ENCODE peak calls at places on chromosomes 12 and 14, in ten cellular contexts. T is GM18507; R is A172; A is NCI-H1105; M is Panc1; F is frontal cortex; W is progenitor cell of endocrine pancreas; K is activated naive CD8-positive, alpha-beta T cell treated with anti-CD3 and anti-CD28 coated beads, Interleukin-2, amount 50 U/mL, for 24 hours; D is GM06990; Y is uterus. U is an unnamed sample.

GRCh38 chr12:89665556-89665955 is 43.1 kb downstream of the ATP2B1 start:
- DNase-seq in M (no peak), R (no peak), T (no peak), A (no peak), F (no peak), D (no peak), Y (no peak), K (no peak), W (no peak), U (no peak)

GRCh38 chr14:99519931-99520421 is 38.8 kb downstream of the CCNK start:
- DNase-seq in T (no peak), K (no peak), D (no peak), R (no peak), F (no peak), Y (no peak), W (no peak), M (no peak), A (no peak), U (no peak)

GRCh38 chr12:109334887-109335286 is 12.8 kb upstream of the MYO1H start:
- DNase-seq in Y (no peak), W (no peak), D (no peak), R (no peak), T (no peak), F (no peak), A (no peak), K (no peak), M (no peak), U (no peak)

GRCh38 chr12:8544295-8544694 is 3.6 kb upstream of the CLEC4E start:
- DNase-seq in D (peak), R (peak), T (peak), W (peak), Y (peak), F (peak), K (peak), A (peak), M (peak), U (peak)

GRCh38 chr14:104425763-104426691 is 153.5 kb upstream of the C14orf180 start:
- DNase-seq in M (no peak), T (no peak), K (no peak), F (no peak), D (no peak), W (no peak), R (no peak), Y (no peak), A (no peak), U (no peak)

GRCh38 chr12:24741216-24741615 is 207.7 kb downstream of the BCAT1 start:
- DNase-seq in F (no peak), W (no peak), A (no peak), D (peak), M (no peak), K (no peak), Y (no peak), R (no peak), T (no peak), U (peak)

GRCh38 chr12:75852143-75852542 is 179.4 kb downstream of the PHLDA1 start:
- DNase-seq in D (no peak), M (no peak), T (no peak), A (peak), Y (no peak), F (no peak), W (no peak), R (no peak), K (no peak), U (no peak)

GRCh38 chr14:52349731-52350130 is 35.6 kb downstream of the PTGER2 start:
- DNase-seq in D (no peak), Y (no peak), A (no peak), R (no peak), F (no peak), T (no peak), M (no peak), K (peak), W (no peak), U (no peak)

GRCh38 chr14:101711041-101711861 is 50.3 kb upstream of the PPP2R5C start:
- DNase-seq in Y (no peak), W (no peak), D (no peak), T (no peak), R (no peak), M (no peak), K (no peak), F (no peak), A (no peak), U (no peak)